ENCODE peak calls at places on chromosome 15, in five cellular contexts. C is mesenchymal stem cell, J is neuronal stem cell, Q is lower lobe of right lung, F is tibial artery. S is an unnamed sample. For H3K27me3, the result is how much of the 10 kb centered on the place peaks cover.

GRCh38 chr15:58666957-58667356 is 82.5 kb downstream of the ADAM10 start:
- DNase-seq in C (peak), J (no peak), Q (no peak), F (no peak), S (no peak)

GRCh38 chr15:60074181-60074885 is 70.2 kb downstream of the FOXB1 start:
- DNase-seq in F (no peak), C (no peak), Q (no peak), J (no peak), S (no peak)

GRCh38 chr15:81507831-81508230 is 133.8 kb upstream of the TMC3 start:
- DNase-seq in Q (no peak), F (no peak), C (no peak), J (no peak), S (no peak)

GRCh38 chr15:29699791-29700190 is 122.5 kb downstream of the TJP1 start:
- DNase-seq in J (no peak), F (no peak), C (no peak), Q (no peak), S (no peak)

GRCh38 chr15:88621789-88622604 is 857 bp downstream of the AEN start:
- DNase-seq in C (peak), Q (no peak), J (no peak), F (no peak), S (peak)

GRCh38 chr15:95267476-95267875 is 1036.1 kb downstream of the MCTP2 start:
- DNase-seq in C (no peak), Q (no peak), J (no peak), F (no peak), S (no peak)

GRCh38 chr15:31467361-31467760 is 140.7 kb downstream of the KLF13 start:
- DNase-seq in F (peak), C (no peak), J (no peak), Q (no peak), S (no peak)

GRCh38 chr15:35979608-35980007 is 433.6 kb upstream of the DPH6 start:
- DNase-seq in F (no peak), J (no peak), Q (no peak), C (peak), S (no peak)

GRCh38 chr15:66505430-66505811 is 295 bp downstream of the ZWILCH start:
- DNase-seq in F (no peak), Q (no peak), C (no peak), J (no peak), S (no peak)

DNA sequence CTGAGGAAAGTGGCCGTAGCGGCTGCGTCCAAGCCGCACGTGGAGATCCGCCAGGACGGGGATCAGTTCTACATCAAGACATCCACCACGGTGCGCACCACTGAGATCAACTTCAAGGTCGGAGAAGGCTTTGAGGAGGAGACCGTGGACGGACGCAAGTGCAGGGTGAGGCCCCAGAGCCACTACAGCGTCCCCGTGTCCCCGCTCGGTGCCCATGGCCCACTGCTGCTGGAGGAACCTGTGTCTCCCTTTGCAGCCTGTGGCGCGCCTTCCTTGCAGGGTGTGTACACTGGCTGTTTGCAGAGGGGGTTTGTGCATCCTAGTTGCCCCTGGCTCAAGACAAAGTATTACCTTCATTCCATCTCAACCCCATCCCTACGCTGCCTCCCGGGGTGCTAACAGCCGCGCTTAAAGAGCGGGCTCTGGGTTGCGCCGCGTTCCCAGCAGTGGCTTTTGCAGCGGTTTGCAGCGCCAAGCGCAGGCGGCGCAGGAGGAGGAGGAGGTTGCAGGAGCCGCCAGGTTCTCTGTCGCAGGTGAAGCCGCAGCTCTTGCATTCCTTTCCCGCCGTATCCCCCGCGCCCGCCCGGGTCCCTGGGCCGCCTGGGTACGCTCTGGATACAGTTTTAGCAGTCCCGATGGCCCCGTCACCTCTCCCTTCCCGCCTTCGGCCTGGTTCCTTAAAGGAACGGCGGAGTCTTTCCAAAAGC is 1.1 kb downstream of the CRABP1 start:
- DNase-seq in Q (no peak), F (no peak), J (no peak), C (no peak), S (no peak)
- H3K27me3 ChIP-seq in Q (half or more), F (under half), J (under half), C (half or more), S (half or more)

DNA sequence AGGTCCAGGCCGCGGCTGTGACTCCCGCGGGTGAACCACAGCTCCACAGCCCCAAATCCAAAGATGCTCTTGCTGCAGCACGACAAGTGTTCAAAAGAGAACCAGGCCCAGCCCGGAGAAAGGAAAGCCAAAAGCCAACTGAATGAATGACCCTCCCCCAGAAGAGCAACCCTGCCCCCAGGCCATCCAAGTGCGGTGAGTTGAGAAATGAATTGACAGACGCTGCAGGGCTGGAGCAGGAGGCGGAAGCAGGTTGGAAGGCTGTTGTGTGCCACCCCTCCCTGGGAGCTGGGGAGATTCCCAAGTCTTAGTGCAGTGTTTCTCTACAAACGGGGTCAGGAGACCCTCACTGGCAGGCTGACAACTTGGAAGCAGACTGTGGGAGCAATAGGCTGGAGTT is 3.5 kb upstream of the SPTBN5 start:
- DNase-seq in C (no peak), Q (no peak), J (no peak), F (no peak), S (no peak)
- H3K27ac ChIP-seq in C (no peak), Q (peak), J (no peak), F (no peak), S (no peak)

GRCh38 chr15:74726774-74727164 is 1.4 kb upstream of the CYP1A1 start:
- DNase-seq in J (no peak), F (no peak), C (no peak), Q (no peak), S (no peak)
- H3K4me3 ChIP-seq in J (peak), F (peak), C (peak), Q (peak), S (peak)

DNA sequence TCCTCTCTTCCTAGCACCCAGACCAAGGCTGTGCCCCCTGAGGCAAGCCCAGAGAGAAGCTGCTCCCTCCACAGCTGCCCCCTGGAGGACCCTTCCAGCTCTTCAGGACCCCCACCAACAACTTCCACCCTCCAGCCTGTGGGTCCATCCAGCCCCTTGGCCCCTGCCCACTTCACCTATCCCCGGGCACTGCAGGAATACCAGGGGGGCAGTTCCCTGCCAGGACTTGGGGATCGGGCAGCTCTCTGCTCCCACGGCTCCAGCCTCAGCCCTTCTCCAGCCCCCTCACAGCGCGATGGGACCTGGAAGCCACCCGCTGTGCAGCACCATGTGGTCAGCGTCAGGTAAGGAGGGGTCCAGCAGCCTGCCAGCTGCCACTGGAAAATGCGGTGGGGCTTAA is 5.6 kb downstream of the DISP2 start:
- DNase-seq in C (no peak), J (no peak), Q (no peak), F (no peak), S (no peak)
- H3K27me3 ChIP-seq in C (half or more), J (half or more), Q (under half), F (under half), S (under half)

DNA sequence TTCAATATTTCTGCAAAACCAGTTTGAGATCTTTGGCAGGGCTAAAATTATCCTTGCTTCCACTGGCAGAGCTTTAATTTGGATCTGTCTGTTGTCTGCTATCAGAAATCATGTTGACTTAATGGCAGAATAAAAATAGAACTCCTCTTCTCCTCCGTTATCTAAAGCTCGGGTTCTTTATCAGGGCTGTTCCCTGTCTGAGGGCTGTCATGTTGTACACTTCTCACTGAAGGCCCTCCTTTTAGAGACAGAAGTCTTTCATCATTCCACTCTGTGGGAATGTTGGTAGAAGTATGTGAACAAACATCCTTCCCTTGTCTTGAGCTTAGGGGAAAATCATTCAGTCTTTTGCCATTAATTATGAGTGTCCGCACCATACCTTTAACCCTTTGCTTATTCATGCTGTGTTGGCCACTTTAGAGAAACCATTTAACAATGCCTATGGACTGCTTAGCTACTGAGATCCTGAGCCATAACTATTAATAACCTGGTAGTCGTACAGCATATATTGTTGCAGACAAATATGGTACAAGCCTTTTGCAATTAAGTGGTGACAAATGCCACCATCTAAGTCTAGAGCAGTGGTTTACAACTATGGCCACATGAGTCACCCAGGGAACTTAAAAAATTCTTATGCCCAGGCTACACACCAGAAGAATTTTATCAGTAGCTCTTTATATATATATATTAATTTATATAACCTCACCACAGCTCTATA is 226.0 kb upstream of the TPM1 start:
- DNase-seq in F (no peak), C (peak), J (no peak), Q (no peak), S (no peak)
- H3K27ac ChIP-seq in F (no peak), C (no peak), J (no peak), Q (no peak), S (no peak)

GRCh38 chr15:38557855-38558713 is 6.5 kb downstream of the RASGRP1 start:
- DNase-seq in J (no peak), Q (no peak), C (no peak), F (no peak), S (no peak)

GRCh38 chr15:38554354-38554753 is 10.3 kb downstream of the RASGRP1 start:
- DNase-seq in C (peak), F (no peak), J (no peak), Q (no peak), S (no peak)

GRCh38 chr15:38553071-38553470 is 11.5 kb downstream of the RASGRP1 start:
- DNase-seq in J (no peak), C (no peak), F (no peak), Q (no peak), S (no peak)

GRCh38 chr15:38558714-38559059 is 5.9 kb downstream of the RASGRP1 start:
- DNase-seq in C (peak), Q (no peak), J (no peak), F (no peak), S (no peak)

GRCh38 chr15:38555686-38556334 is 8.8 kb downstream of the RASGRP1 start:
- DNase-seq in J (no peak), F (no peak), C (peak), Q (no peak), S (no peak)
- H3K4me3 ChIP-seq in J (no peak), F (no peak), C (no peak), Q (no peak), S (no peak)

DNA sequence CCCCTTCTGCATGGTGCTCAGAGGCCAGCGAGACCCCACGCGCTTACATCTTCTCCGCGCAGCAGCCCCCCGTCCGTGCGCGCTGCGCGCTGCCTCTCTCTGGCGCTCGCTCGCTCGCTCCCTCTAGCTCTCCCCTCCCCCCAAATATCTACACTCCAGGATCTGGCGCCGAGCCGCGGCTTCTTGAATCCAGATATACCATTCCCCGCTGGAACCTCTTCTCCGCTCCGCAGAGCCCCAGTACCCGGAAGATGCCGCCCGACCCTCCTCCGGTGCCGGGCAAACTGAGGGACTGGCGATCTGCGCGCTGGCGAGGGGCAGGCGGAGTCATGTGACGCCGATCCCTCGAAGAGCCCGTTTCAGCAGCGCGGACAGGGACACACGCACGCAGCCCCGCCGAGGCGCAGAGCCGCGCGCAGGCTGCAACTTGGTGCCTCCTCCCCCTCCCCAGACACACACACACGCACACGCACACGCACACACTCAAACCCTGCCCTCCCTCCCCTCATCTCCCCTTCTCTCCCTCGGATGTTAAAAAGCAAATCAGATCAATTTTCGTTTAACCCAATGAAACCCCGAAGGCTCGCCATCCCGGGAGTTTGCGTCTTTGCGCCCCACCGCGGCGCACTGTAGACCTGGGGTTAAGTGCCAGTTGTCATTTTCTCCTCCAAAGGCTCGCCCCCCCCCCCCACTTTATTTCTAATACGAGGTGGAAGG is at the start of gene RASGRF1:
- DNase-seq in C (peak), F (peak), J (peak), Q (no peak), S (peak)
- H3K27me3 ChIP-seq in C (half or more), F (under half), J (half or more), Q (half or more), S (half or more)

GRCh38 chr15:25790003-25790660 is 73.0 kb downstream of the ATP10A start:
- DNase-seq in Q (no peak), J (no peak), F (peak), C (peak), S (peak)
- H3K27ac ChIP-seq in Q (peak), J (no peak), F (peak), C (peak), S (peak)